ENCODE peak calls at places on chromosomes 7 and 10, in seven cellular contexts. One of them, this sample, is unnamed. For H3K27me3, the result is how much of the 10 kb centered on the place peaks cover.

GRCh38 chr10:27744478-27745379 is 890 bp downstream of the MKX start:
- DNase-seq in adrenal gland: no peak
- DNase-seq in fibroblast of lung: peak
- DNase-seq in right lobe of liver: peak
- DNase-seq in CD4-positive, alpha-beta T cell: no peak
- DNase-seq in HCT116: no peak
- DNase-seq in PC-9: no peak
- DNase-seq in this sample: peak

GRCh38 chr7:90312745-90313144 is 8.4 kb downstream of the FAM237B start:
- DNase-seq in PC-9: no peak
- DNase-seq in CD4-positive, alpha-beta T cell: no peak
- DNase-seq in right lobe of liver: no peak
- DNase-seq in fibroblast of lung: peak
- DNase-seq in HCT116: no peak
- DNase-seq in adrenal gland: no peak
- DNase-seq in this sample: no peak

GRCh38 chr10:6823770-6824169 is 243.7 kb upstream of the PRKCQ start:
- DNase-seq in fibroblast of lung: peak
- DNase-seq in right lobe of liver: no peak
- DNase-seq in adrenal gland: no peak
- DNase-seq in PC-9: no peak
- DNase-seq in CD4-positive, alpha-beta T cell: no peak
- DNase-seq in HCT116: no peak
- DNase-seq in this sample: no peak

GRCh38 chr10:125057158-125058001 is 103.0 kb downstream of the CTBP2 start:
- DNase-seq in fibroblast of lung: peak
- DNase-seq in CD4-positive, alpha-beta T cell: no peak
- DNase-seq in HCT116: no peak
- DNase-seq in right lobe of liver: no peak
- DNase-seq in PC-9: no peak
- DNase-seq in adrenal gland: peak
- DNase-seq in this sample: peak

GRCh38 chr7:158228986-158229385 is 358.6 kb downstream of the PTPRN2 start:
- DNase-seq in fibroblast of lung: no peak
- DNase-seq in HCT116: peak
- DNase-seq in PC-9: no peak
- DNase-seq in adrenal gland: no peak
- DNase-seq in CD4-positive, alpha-beta T cell: no peak
- DNase-seq in right lobe of liver: no peak
- DNase-seq in this sample: no peak

GRCh38 chr10:43105119-43105792 is 28.4 kb downstream of the RET start:
- DNase-seq in fibroblast of lung: peak
- DNase-seq in HCT116: peak
- DNase-seq in CD4-positive, alpha-beta T cell: peak
- DNase-seq in PC-9: no peak
- DNase-seq in right lobe of liver: peak
- DNase-seq in adrenal gland: peak
- DNase-seq in this sample: peak

GRCh38 chr7:116776610-116777289 is 85.6 kb upstream of the CAPZA2 start:
- DNase-seq in PC-9: peak
- DNase-seq in right lobe of liver: no peak
- DNase-seq in HCT116: peak
- DNase-seq in fibroblast of lung: peak
- DNase-seq in CD4-positive, alpha-beta T cell: no peak
- DNase-seq in adrenal gland: no peak
- DNase-seq in this sample: no peak

GRCh38 chr10:86693721-86694369 is 25.5 kb downstream of the LDB3 start:
- DNase-seq in PC-9: no peak
- DNase-seq in adrenal gland: peak
- DNase-seq in right lobe of liver: peak
- DNase-seq in CD4-positive, alpha-beta T cell: no peak
- DNase-seq in HCT116: no peak
- DNase-seq in fibroblast of lung: peak
- DNase-seq in this sample: no peak

GRCh38 chr7:18429547-18429946 is 66.0 kb upstream of the HDAC9 start:
- DNase-seq in adrenal gland: no peak
- DNase-seq in right lobe of liver: no peak
- DNase-seq in CD4-positive, alpha-beta T cell: no peak
- DNase-seq in fibroblast of lung: peak
- DNase-seq in HCT116: no peak
- DNase-seq in PC-9: peak
- DNase-seq in this sample: peak

GRCh38 chr10:132964231-132964630 is 21.9 kb upstream of the CFAP46 start:
- DNase-seq in right lobe of liver: no peak
- DNase-seq in PC-9: no peak
- DNase-seq in HCT116: no peak
- DNase-seq in adrenal gland: no peak
- DNase-seq in CD4-positive, alpha-beta T cell: no peak
- DNase-seq in fibroblast of lung: no peak
- DNase-seq in this sample: no peak

GRCh38 chr7:108147031-108147563 is 16.9 kb upstream of the LAMB4 start:
- DNase-seq in right lobe of liver: no peak
- DNase-seq in HCT116: no peak
- DNase-seq in CD4-positive, alpha-beta T cell: no peak
- DNase-seq in fibroblast of lung: no peak
- DNase-seq in PC-9: no peak
- DNase-seq in adrenal gland: no peak
- DNase-seq in this sample: no peak

GRCh38 chr10:60846173-60846572 is 67.9 kb downstream of the CDK1 start:
- DNase-seq in fibroblast of lung: peak
- DNase-seq in PC-9: no peak
- DNase-seq in CD4-positive, alpha-beta T cell: no peak
- DNase-seq in right lobe of liver: no peak
- DNase-seq in HCT116: peak
- DNase-seq in adrenal gland: no peak
- DNase-seq in this sample: no peak
- TF ChIP-seq CTCF in fibroblast of lung: no peak
- TF ChIP-seq CTCF in PC-9: no peak
- TF ChIP-seq CTCF in CD4-positive, alpha-beta T cell: no peak
- TF ChIP-seq CTCF in right lobe of liver: no peak
- TF ChIP-seq CTCF in HCT116: peak
- TF ChIP-seq CTCF in adrenal gland: no peak
- TF ChIP-seq CTCF in this sample: peak

GRCh38 chr10:98295907-98296306 is 27.9 kb upstream of the LOXL4 start:
- DNase-seq in adrenal gland: no peak
- DNase-seq in right lobe of liver: no peak
- DNase-seq in HCT116: no peak
- DNase-seq in PC-9: peak
- DNase-seq in fibroblast of lung: peak
- DNase-seq in CD4-positive, alpha-beta T cell: no peak
- DNase-seq in this sample: peak

GRCh38 chr10:98300526-98300925 is 32.5 kb upstream of the LOXL4 start:
- DNase-seq in CD4-positive, alpha-beta T cell: no peak
- DNase-seq in HCT116: no peak
- DNase-seq in fibroblast of lung: no peak
- DNase-seq in right lobe of liver: no peak
- DNase-seq in PC-9: no peak
- DNase-seq in adrenal gland: no peak
- DNase-seq in this sample: no peak

GRCh38 chr10:98301664-98302319 is 33.8 kb upstream of the LOXL4 start:
- DNase-seq in right lobe of liver: no peak
- DNase-seq in HCT116: no peak
- DNase-seq in adrenal gland: no peak
- DNase-seq in fibroblast of lung: no peak
- DNase-seq in PC-9: no peak
- DNase-seq in CD4-positive, alpha-beta T cell: no peak
- DNase-seq in this sample: no peak

GRCh38 chr10:98296514-98296913 is 28.5 kb upstream of the LOXL4 start:
- DNase-seq in CD4-positive, alpha-beta T cell: no peak
- DNase-seq in PC-9: no peak
- DNase-seq in right lobe of liver: no peak
- DNase-seq in HCT116: no peak
- DNase-seq in adrenal gland: no peak
- DNase-seq in fibroblast of lung: peak
- DNase-seq in this sample: peak

DNA sequence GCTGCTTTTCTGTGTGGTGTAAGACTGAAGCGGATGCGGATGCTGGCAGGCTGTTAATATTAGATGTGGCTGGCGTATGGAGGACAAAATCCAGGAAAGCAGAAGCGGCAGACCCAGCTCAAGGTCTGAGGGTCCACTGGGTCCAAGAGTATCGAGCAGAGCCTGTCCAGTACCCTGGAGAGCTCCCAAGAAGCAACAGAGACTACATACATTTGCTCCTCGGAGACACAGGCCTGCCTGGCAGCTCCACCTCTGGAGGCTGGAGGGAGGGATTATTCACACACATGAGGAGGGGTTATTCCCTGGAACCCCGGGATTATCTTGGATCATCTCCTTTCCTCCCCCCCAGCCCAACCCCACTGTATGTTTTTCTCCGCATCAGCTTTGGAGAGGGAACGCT is 31.3 kb upstream of the LOXL4 start:
- DNase-seq in CD4-positive, alpha-beta T cell: no peak
- DNase-seq in fibroblast of lung: peak
- DNase-seq in right lobe of liver: no peak
- DNase-seq in adrenal gland: no peak
- DNase-seq in HCT116: no peak
- DNase-seq in PC-9: no peak
- DNase-seq in this sample: peak
- H3K27me3 ChIP-seq in CD4-positive, alpha-beta T cell: under half
- H3K27me3 ChIP-seq in fibroblast of lung: under half
- H3K27me3 ChIP-seq in right lobe of liver: under half
- H3K27me3 ChIP-seq in adrenal gland: under half
- H3K27me3 ChIP-seq in HCT116: under half
- H3K27me3 ChIP-seq in PC-9: under half
- H3K27me3 ChIP-seq in this sample: under half

GRCh38 chr7:151210087-151210854 is at the start of gene H2BK1:
- DNase-seq in adrenal gland: no peak
- DNase-seq in HCT116: no peak
- DNase-seq in right lobe of liver: no peak
- DNase-seq in fibroblast of lung: no peak
- DNase-seq in PC-9: no peak
- DNase-seq in CD4-positive, alpha-beta T cell: no peak
- DNase-seq in this sample: no peak

GRCh38 chr7:151212626-151213025 is 2.3 kb upstream of the H2BK1 start:
- DNase-seq in right lobe of liver: no peak
- DNase-seq in HCT116: no peak
- DNase-seq in CD4-positive, alpha-beta T cell: no peak
- DNase-seq in fibroblast of lung: no peak
- DNase-seq in PC-9: no peak
- DNase-seq in adrenal gland: no peak
- DNase-seq in this sample: no peak

GRCh38 chr7:151213826-151214225 is 3.5 kb upstream of the H2BK1 start:
- DNase-seq in fibroblast of lung: no peak
- DNase-seq in right lobe of liver: no peak
- DNase-seq in PC-9: no peak
- DNase-seq in HCT116: no peak
- DNase-seq in adrenal gland: no peak
- DNase-seq in CD4-positive, alpha-beta T cell: no peak
- DNase-seq in this sample: no peak

GRCh38 chr7:151209588-151209987 is 700 bp downstream of the H2BK1 start:
- DNase-seq in adrenal gland: no peak
- DNase-seq in fibroblast of lung: no peak
- DNase-seq in HCT116: no peak
- DNase-seq in PC-9: no peak
- DNase-seq in CD4-positive, alpha-beta T cell: no peak
- DNase-seq in right lobe of liver: no peak
- DNase-seq in this sample: no peak

DNA sequence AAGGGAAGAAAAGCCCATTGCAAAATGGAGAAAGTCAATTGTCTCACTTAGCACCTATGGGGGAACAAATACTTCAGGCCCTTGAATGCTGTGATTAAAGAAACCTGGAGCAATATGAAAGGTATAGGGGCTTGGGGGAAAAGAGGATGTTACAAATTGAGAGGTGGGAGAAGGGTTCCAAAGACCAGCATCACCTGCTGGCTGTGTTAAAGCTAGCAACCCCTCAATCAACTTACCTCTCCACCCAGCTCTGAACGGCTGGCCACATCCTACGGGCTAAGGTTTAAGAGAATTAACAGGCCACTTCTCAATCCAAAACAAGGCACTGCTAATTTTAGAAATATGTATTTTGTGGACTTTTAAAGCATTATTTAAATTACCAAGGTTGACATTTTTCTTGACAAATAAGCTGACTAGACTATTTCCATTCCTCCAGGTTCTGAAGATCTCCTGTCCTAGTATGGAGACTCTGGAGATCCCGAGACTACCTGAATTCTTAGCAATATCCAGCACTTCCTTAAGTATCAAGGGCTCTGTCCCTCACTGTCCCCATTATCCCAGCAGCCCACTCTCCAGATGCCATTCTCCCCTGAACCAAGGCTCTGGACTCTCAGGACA is 976 bp upstream of the H2BK1 start:
- DNase-seq in adrenal gland: no peak
- DNase-seq in fibroblast of lung: no peak
- DNase-seq in right lobe of liver: no peak
- DNase-seq in HCT116: no peak
- DNase-seq in CD4-positive, alpha-beta T cell: no peak
- DNase-seq in PC-9: no peak
- DNase-seq in this sample: no peak
- TF ChIP-seq CTCF in adrenal gland: no peak
- TF ChIP-seq CTCF in fibroblast of lung: no peak
- TF ChIP-seq CTCF in right lobe of liver: no peak
- TF ChIP-seq CTCF in HCT116: no peak
- TF ChIP-seq CTCF in CD4-positive, alpha-beta T cell: no peak
- TF ChIP-seq CTCF in PC-9: no peak
- TF ChIP-seq CTCF in this sample: no peak

DNA sequence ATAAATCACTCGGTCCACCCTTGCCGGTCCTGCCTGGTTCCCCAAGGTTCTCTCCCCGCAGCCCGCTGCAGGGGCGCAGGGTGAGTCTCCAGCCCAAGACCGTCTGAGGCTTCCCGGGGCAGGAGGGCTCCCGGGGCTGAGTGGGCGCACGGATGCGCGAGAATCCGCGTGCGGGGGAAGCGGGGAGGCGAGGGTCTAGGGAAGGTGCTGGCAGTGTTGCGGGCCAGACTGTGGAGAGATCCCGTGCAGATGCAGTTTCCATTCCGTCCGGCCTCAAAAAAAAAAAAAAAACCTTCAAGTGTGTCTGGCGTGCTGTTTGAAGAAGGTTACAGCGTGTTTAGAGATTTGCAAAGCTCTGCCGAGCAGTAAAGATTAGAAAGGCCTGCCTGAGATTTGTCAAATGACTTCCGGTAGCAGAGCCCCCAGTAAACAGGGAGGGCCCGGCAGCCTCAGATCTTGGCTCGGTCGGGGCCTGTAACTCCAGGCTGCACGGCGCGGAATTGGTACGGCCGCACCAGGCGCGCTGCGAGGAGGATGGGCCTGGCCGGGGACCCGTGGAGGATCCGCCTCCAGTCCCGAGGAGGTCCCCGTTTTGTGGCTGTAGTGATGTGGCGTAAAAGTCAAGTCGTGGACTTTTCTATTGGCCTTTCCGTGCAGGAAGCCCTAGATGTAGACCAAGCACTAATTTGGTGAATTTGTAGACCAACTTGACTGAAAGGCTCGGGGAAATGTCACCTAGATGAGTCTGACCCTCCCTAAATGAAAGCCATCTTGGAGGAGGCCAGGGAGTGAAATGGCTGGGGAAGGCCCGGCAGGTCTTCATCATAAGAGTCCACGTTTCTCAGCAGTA is 293.2 kb upstream of the NFE2L3 start:
- DNase-seq in adrenal gland: no peak
- DNase-seq in HCT116: no peak
- DNase-seq in PC-9: no peak
- DNase-seq in CD4-positive, alpha-beta T cell: no peak
- DNase-seq in fibroblast of lung: no peak
- DNase-seq in right lobe of liver: no peak
- DNase-seq in this sample: no peak
- H3K27me3 ChIP-seq in adrenal gland: half or more
- H3K27me3 ChIP-seq in HCT116: under half
- H3K27me3 ChIP-seq in PC-9: under half
- H3K27me3 ChIP-seq in CD4-positive, alpha-beta T cell: half or more
- H3K27me3 ChIP-seq in fibroblast of lung: under half
- H3K27me3 ChIP-seq in right lobe of liver: half or more
- H3K27me3 ChIP-seq in this sample: under half

This sample was measured in cardiac muscle cell.